ENCODE peak calls at places on chromosomes 1 and 21, in seven cellular contexts. R, A, P, S, Z, X and F are unnamed samples.

GRCh38 chr1:103945774-103946173 is 196.1 kb downstream of the AMY1C start:
- DNase-seq in S (no peak), R (no peak), X (no peak), A (no peak), P (no peak), Z (no peak), F (no peak)

GRCh38 chr21:32991299-32991850 is 34.4 kb upstream of the OLIG2 start:
- DNase-seq in S (peak), Z (no peak), R (no peak), A (no peak), P (no peak), X (no peak), F (no peak)

GRCh38 chr1:243667591-243667990 is 182.5 kb downstream of the AKT3 start:
- DNase-seq in A (no peak), X (no peak), S (no peak), R (no peak), P (no peak), Z (peak), F (peak)

GRCh38 chr1:227770812-227771211 is 35.6 kb downstream of the SNAP47 start:
- DNase-seq in Z (no peak), X (no peak), P (no peak), S (no peak), R (no peak), A (no peak), F (no peak)

GRCh38 chr1:22763479-22764200 is 53.0 kb downstream of the EPHB2 start:
- DNase-seq in Z (no peak), X (peak), S (no peak), P (no peak), A (no peak), R (no peak), F (no peak)

GRCh38 chr1:236130372-236130771 is 12.0 kb upstream of the GPR137B start:
- DNase-seq in A (no peak), S (no peak), P (no peak), R (no peak), Z (no peak), X (no peak), F (no peak)

GRCh38 chr1:242690849-242691602 is 166.5 kb upstream of the PLD5 start:
- DNase-seq in Z (no peak), X (no peak), P (no peak), A (no peak), R (no peak), S (no peak), F (no peak)

GRCh38 chr1:229087906-229088305 is 183.0 kb upstream of the RAB4A start:
- DNase-seq in S (no peak), A (no peak), R (no peak), X (no peak), Z (no peak), P (no peak), F (no peak)

GRCh38 chr1:18128298-18128697 is 20.7 kb downstream of the IGSF21 start:
- DNase-seq in X (peak), Z (no peak), S (no peak), A (no peak), P (no peak), R (no peak), F (no peak)

GRCh38 chr1:163632269-163632668 is 310.5 kb downstream of the NUF2 start:
- DNase-seq in P (no peak), A (no peak), X (no peak), Z (no peak), S (no peak), R (no peak), F (no peak)

GRCh38 chr1:23376890-23377811 is 7.5 kb upstream of the ZNF436 start:
- DNase-seq in S (peak), R (no peak), A (peak), P (no peak), X (peak), Z (no peak), F (no peak)

GRCh38 chr1:239428311-239428710 is 41.9 kb downstream of the CHRM3 start:
- DNase-seq in A (no peak), S (no peak), Z (no peak), R (no peak), P (no peak), X (no peak), F (no peak)

GRCh38 chr1:183989078-183989577 is 48.4 kb downstream of the COLGALT2 start:
- DNase-seq in S (no peak), A (no peak), Z (no peak), P (peak), R (no peak), X (peak), F (no peak)

GRCh38 chr1:210633636-210634035 is 304.9 kb downstream of the HHAT start:
- DNase-seq in S (no peak), Z (no peak), P (no peak), A (no peak), R (no peak), X (no peak), F (no peak)

GRCh38 chr1:19547814-19548213 is 62.5 kb upstream of the CAPZB start:
- DNase-seq in S (no peak), Z (no peak), A (no peak), P (no peak), R (no peak), X (no peak), F (no peak)

GRCh38 chr1:233673947-233674431 is 60.1 kb downstream of the KCNK1 start:
- DNase-seq in S (no peak), X (peak), R (no peak), A (no peak), Z (no peak), P (no peak), F (no peak)